ENCODE peak calls at places on chromosome 14, in nine cellular contexts. R is neural progenitor cell; X is ovary; F is fibroblast of pulmonary artery; N is effector memory CD4-positive, alpha-beta T cell; Q is fibroblast of lung; K is ascending aorta; A is kidney epithelial cell; D is CD8-positive, alpha-beta memory T cell. H is an unnamed sample.
A peak's percentile ranks its signal among the peaks of the same experiment; 100 is the strongest.

GRCh38 chr14:24372701-24373416 is 4.9 kb downstream of the NFATC4 start:
- DNase-seq in R (no peak), F (peak; percentile 67), X (no peak), K (no peak), N (no peak), A (no peak), Q (peak; percentile 38), D (no peak), H (peak; percentile 69)

GRCh38 chr14:30162066-30162465 is 234.4 kb upstream of the PRKD1 start:
- DNase-seq in K (no peak), D (no peak), F (no peak), A (no peak), R (no peak), N (no peak), X (no peak), Q (no peak), H (no peak)

GRCh38 chr14:94008234-94008633 is 11.1 kb downstream of the CCDC197 start:
- DNase-seq in N (no peak), A (no peak), F (no peak), R (no peak), Q (no peak), K (no peak), D (no peak), X (no peak), H (no peak)

GRCh38 chr14:68979021-68979721 is at the start of gene ACTN1:
- DNase-seq in N (peak; percentile 22), F (peak; percentile 97), A (peak; percentile 82), D (peak; percentile 30), X (peak; percentile 96), Q (peak; percentile 97), K (peak; percentile 93), R (peak; percentile 98), H (peak; percentile 98)

GRCh38 chr14:96717116-96717515 is 80.1 kb upstream of the VRK1 start:
- DNase-seq in D (no peak), N (no peak), X (no peak), R (no peak), Q (no peak), A (no peak), F (no peak), K (no peak), H (no peak)

GRCh38 chr14:73887116-73887490 is 444 bp downstream of the ZNF410 start:
- DNase-seq in F (no peak), X (no peak), Q (peak; percentile 51), K (no peak), R (no peak), A (no peak), D (no peak), N (no peak), H (no peak)

GRCh38 chr14:71022015-71022919 is 115.0 kb downstream of the PCNX1 start:
- DNase-seq in X (no peak), K (no peak), A (no peak), N (no peak), D (no peak), Q (no peak), R (no peak), F (no peak), H (no peak)

GRCh38 chr14:92978229-92979021 is 55.5 kb downstream of the CHGA start:
- DNase-seq in F (no peak), N (no peak), Q (no peak), A (no peak), K (no peak), X (no peak), R (no peak), D (no peak), H (no peak)

GRCh38 chr14:41636492-41637392 is 30.1 kb downstream of the LRFN5 start:
- DNase-seq in F (no peak), Q (no peak), D (no peak), K (no peak), R (no peak), A (no peak), N (no peak), X (no peak), H (no peak)

GRCh38 chr14:35386673-35387125 is 17.9 kb downstream of the NFKBIA start:
- DNase-seq in A (no peak), R (peak; percentile 57), K (no peak), N (no peak), Q (no peak), X (no peak), F (no peak), D (no peak), H (no peak)

GRCh38 chr14:103526247-103526913 is 2.6 kb upstream of the TRMT61A start:
- DNase-seq in X (no peak), R (no peak), A (no peak), D (no peak), Q (no peak), F (no peak), K (no peak), N (no peak), H (no peak)

GRCh38 chr14:61713724-61714437 is 18.6 kb downstream of the HIF1A start:
- DNase-seq in R (no peak), D (no peak), A (no peak), Q (no peak), F (no peak), N (no peak), X (no peak), K (no peak), H (no peak)
- H3K4me3 ChIP-seq in R (no peak overlapping the region), D (no peak overlapping the region), A (peak overlapping the region; percentile 10), Q (no peak overlapping the region), F (peak overlapping the region; percentile 43), N (no peak overlapping the region), X (no peak overlapping the region), K (no peak overlapping the region), H (peak overlapping the region; percentile 29)

DNA sequence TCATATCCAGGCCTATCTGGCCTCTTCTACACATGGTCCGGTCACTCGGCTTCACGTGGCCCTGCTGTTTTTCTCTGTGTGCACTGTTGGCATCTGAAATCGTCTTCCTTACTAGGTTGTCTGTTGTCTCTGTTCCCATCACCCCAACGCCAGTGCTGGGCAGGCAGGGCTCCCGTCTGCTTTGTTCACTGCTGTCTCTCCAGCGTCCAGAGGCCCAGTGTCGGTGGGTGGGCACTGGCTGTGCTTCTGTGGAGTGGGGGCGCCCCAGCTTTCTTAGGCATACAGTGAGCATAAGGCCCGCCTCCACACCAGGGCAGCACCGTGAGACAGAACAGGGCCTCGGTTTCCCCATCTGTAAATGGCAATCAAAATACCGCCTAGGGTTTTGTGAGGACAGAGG is 153.1 kb downstream of the BCL11B start:
- DNase-seq in Q (no peak), F (no peak), K (no peak), N (no peak), R (no peak), A (no peak), X (no peak), D (no peak), H (no peak)
- H3K4me3 ChIP-seq in Q (no peak overlapping the region), F (no peak overlapping the region), K (no peak overlapping the region), N (no peak overlapping the region), R (no peak overlapping the region), A (no peak overlapping the region), X (no peak overlapping the region), D (no peak overlapping the region), H (no peak overlapping the region)

GRCh38 chr14:102141797-102142196 is 2.1 kb downstream of the WDR20 start:
- DNase-seq in R (no peak), K (no peak), N (no peak), F (no peak), Q (no peak), A (no peak), D (no peak), X (no peak), H (no peak)
- H3K4me3 ChIP-seq in R (peak overlapping the region; percentile 91), K (peak overlapping the region; percentile 96), N (no peak overlapping the region), F (peak overlapping the region; percentile 95), Q (no peak overlapping the region), A (no peak overlapping the region), D (no peak overlapping the region), X (no peak overlapping the region), H (no peak overlapping the region)

GRCh38 chr14:53128303-53128702 is 24.8 kb downstream of the DDHD1 start:
- DNase-seq in R (no peak), A (no peak), K (no peak), X (no peak), N (no peak), D (no peak), F (no peak), Q (no peak), H (no peak)

GRCh38 chr14:53128706-53129105 is 24.4 kb downstream of the DDHD1 start:
- DNase-seq in D (no peak), A (no peak), N (no peak), X (no peak), Q (no peak), F (no peak), R (no peak), K (no peak), H (no peak)

GRCh38 chr14:53126705-53127104 is 26.4 kb downstream of the DDHD1 start:
- DNase-seq in Q (peak; percentile 38), F (no peak), R (no peak), K (no peak), A (no peak), D (no peak), N (no peak), X (no peak), H (peak; percentile 23)

GRCh38 chr14:53127832-53128231 is 25.3 kb downstream of the DDHD1 start:
- DNase-seq in R (no peak), N (no peak), K (no peak), A (no peak), X (no peak), Q (no peak), F (no peak), D (no peak), H (no peak)

DNA sequence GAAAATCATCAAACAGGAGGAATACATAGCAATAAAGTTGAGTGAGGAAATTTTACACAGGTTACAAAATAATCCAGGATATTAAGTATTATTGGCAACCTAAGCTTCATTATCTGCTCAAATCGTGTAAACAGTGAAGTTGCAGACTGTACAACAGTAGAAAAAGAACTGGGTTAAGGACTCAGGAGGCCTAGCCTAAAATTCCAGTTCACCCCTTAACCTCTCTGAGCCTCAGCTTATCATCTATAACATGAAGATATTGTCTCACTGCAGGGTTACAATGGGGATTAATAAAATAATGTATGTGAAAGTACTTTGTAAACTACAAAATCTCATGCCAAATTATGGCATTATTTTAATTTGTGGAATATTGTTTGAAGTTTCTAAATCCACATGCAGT is 26.0 kb downstream of the DDHD1 start:
- DNase-seq in Q (no peak), X (no peak), A (no peak), F (no peak), K (no peak), D (no peak), N (no peak), R (no peak), H (no peak)
- H3K4me3 ChIP-seq in Q (peak overlapping the region; percentile 42), X (no peak overlapping the region), A (no peak overlapping the region), F (no peak overlapping the region), K (peak overlapping the region; percentile 26), D (peak overlapping the region; percentile 21), N (no peak overlapping the region), R (no peak overlapping the region), H (no peak overlapping the region)

GRCh38 chr14:63323148-63323547 is 4.4 kb upstream of the GPHB5 start:
- DNase-seq in A (no peak), X (no peak), F (no peak), D (no peak), Q (no peak), R (no peak), K (no peak), N (no peak), H (no peak)
- H3K4me3 ChIP-seq in A (no peak overlapping the region), X (no peak overlapping the region), F (no peak overlapping the region), D (no peak overlapping the region), Q (no peak overlapping the region), R (no peak overlapping the region), K (no peak overlapping the region), N (no peak overlapping the region), H (no peak overlapping the region)